ENCODE peak calls at places on chromosomes 12 and 14, in nine cellular contexts. H is OCI-LY7, N is H1, G is upper lobe of left lung, X is ovary, J is keratinocyte, Q is psoas muscle, L is mammary epithelial cell, Y is fibroblast of lung. V is an unnamed sample.

GRCh38 chr12:46439793-46440511 is 67.4 kb upstream of the SLC38A2 start:
- DNase-seq in H (no peak), N (no peak), G (no peak), X (no peak), J (no peak), Q (no peak), L (peak), Y (peak), V (no peak)

GRCh38 chr14:91111443-91111842 is 2.4 kb upstream of the DGLUCY start:
- DNase-seq in H (no peak), N (no peak), G (no peak), X (no peak), J (no peak), Q (no peak), L (peak), Y (no peak), V (no peak)

GRCh38 chr14:31592619-31593018 is 31.4 kb downstream of the NUBPL start:
- DNase-seq in H (no peak), N (no peak), G (no peak), X (no peak), J (no peak), Q (no peak), L (no peak), Y (peak), V (no peak)

GRCh38 chr14:89625208-89625987 is 208.4 kb upstream of the FOXN3 start:
- DNase-seq in H (no peak), N (no peak), G (peak), X (peak), J (no peak), Q (peak), L (no peak), Y (peak), V (no peak)

GRCh38 chr14:68468437-68469207 is 324.2 kb downstream of the ZFP36L1 start:
- DNase-seq in H (no peak), N (no peak), G (no peak), X (no peak), J (peak), Q (no peak), L (peak), Y (peak), V (no peak)

GRCh38 chr14:73773441-73774243 is 59.5 kb upstream of the PNMA1 start:
- DNase-seq in H (peak), N (no peak), G (no peak), X (peak), J (no peak), Q (no peak), L (no peak), Y (no peak), V (no peak)

GRCh38 chr14:33848706-33849454 is 102.0 kb downstream of the EGLN3 start:
- DNase-seq in H (peak), N (peak), G (no peak), X (no peak), J (no peak), Q (peak), L (peak), Y (peak), V (peak)

GRCh38 chr12:1925125-1925963 is 6.9 kb upstream of the CACNA2D4 start:
- DNase-seq in H (no peak), N (peak), G (no peak), X (no peak), J (no peak), Q (no peak), L (no peak), Y (no peak), V (peak)

GRCh38 chr14:49882826-49883694 is 9.8 kb upstream of the ARF6 start:
- DNase-seq in H (no peak), N (peak), G (no peak), X (no peak), J (no peak), Q (no peak), L (peak), Y (peak), V (no peak)

GRCh38 chr12:124686001-124686884 is 118.8 kb upstream of the NCOR2 start:
- DNase-seq in H (no peak), N (no peak), G (no peak), X (peak), J (peak), Q (no peak), L (peak), Y (peak), V (no peak)

GRCh38 chr14:64688028-64688427 is 16.2 kb upstream of the PLEKHG3 start:
- DNase-seq in H (no peak), N (no peak), G (no peak), X (no peak), J (no peak), Q (no peak), L (no peak), Y (no peak), V (no peak)

GRCh38 chr14:94689985-94690400 is 77.8 kb downstream of the SERPINA3 start:
- DNase-seq in H (no peak), N (no peak), G (no peak), X (no peak), J (no peak), Q (no peak), L (no peak), Y (no peak), V (no peak)

GRCh38 chr12:88408828-88409227 is 171.4 kb downstream of the KITLG start:
- DNase-seq in H (no peak), N (no peak), G (no peak), X (no peak), J (no peak), Q (no peak), L (peak), Y (no peak), V (no peak)

GRCh38 chr12:111041091-111041490 is 120.7 kb upstream of the MYL2 start:
- DNase-seq in H (no peak), N (no peak), G (no peak), X (no peak), J (no peak), Q (no peak), L (no peak), Y (no peak), V (no peak)
- H3K27ac ChIP-seq in H (no peak), N (no peak), G (no peak), X (no peak), J (no peak), Q (no peak), L (no peak), Y (no peak), V (no peak)

GRCh38 chr12:75207338-75208083 is 2.1 kb downstream of the KCNC2 start:
- DNase-seq in H (no peak), N (no peak), G (peak), X (no peak), J (no peak), Q (no peak), L (no peak), Y (no peak), V (no peak)

GRCh38 chr12:75209782-75210138 is at the start of gene KCNC2:
- DNase-seq in H (no peak), N (no peak), G (no peak), X (no peak), J (no peak), Q (no peak), L (no peak), Y (no peak), V (no peak)

GRCh38 chr12:75205556-75205955 is 4.1 kb downstream of the KCNC2 start:
- DNase-seq in H (no peak), N (no peak), G (no peak), X (no peak), J (no peak), Q (no peak), L (peak), Y (no peak), V (no peak)

GRCh38 chr12:75212072-75212471 is 2.4 kb upstream of the KCNC2 start:
- DNase-seq in H (no peak), N (no peak), G (no peak), X (no peak), J (no peak), Q (no peak), L (no peak), Y (peak), V (no peak)

DNA sequence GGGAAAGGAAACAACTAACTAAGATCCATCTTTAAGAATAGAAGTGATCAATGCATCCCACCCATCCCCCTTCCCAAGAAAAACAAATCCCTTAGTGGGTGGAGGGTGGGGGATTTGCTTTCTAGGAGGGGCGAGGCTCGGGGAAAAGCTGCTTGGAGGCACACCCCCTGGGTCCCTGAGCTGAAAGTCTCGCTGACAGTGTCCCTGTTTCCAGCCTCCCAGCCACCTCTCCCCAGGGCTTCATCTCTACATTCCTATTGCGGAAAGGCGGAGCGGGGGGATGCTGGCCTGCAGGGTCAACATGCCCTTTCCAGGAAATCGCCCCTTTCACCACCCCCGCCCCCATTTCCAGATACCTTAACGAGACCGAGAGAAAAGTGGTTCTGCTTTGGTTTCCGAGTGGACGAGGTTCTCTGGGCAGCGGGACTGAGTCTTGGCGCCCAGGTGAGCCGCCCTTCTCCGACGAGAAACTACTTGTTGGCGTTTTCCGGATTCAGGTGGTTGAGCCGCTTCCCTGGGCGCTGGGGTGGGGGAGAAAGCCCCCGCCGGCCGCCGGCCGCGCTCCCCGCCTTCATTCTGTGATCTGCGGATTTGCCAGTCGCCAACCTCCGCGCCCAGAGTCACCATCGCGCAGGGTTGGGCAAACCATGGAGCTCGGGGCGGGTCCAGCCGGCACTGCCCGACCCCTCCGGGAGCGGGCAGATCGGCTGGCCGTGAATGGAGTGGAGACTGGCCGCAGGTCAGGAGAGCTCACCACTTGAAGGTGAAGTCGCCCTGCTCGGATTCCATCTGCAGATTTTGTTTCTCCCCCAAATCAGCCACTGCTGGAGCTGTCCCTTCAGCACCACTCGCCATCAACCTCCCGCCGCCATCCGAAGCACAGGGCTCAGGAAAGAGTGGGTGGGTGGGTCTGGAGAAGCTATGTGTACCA is 523 bp downstream of the KCNC2 start:
- DNase-seq in H (no peak), N (peak), G (peak), X (no peak), J (no peak), Q (no peak), L (peak), Y (peak), V (peak)
- H3K4me3 ChIP-seq in H (no peak), N (peak), G (no peak), X (no peak), J (no peak), Q (no peak), L (peak), Y (no peak), V (peak)

DNA sequence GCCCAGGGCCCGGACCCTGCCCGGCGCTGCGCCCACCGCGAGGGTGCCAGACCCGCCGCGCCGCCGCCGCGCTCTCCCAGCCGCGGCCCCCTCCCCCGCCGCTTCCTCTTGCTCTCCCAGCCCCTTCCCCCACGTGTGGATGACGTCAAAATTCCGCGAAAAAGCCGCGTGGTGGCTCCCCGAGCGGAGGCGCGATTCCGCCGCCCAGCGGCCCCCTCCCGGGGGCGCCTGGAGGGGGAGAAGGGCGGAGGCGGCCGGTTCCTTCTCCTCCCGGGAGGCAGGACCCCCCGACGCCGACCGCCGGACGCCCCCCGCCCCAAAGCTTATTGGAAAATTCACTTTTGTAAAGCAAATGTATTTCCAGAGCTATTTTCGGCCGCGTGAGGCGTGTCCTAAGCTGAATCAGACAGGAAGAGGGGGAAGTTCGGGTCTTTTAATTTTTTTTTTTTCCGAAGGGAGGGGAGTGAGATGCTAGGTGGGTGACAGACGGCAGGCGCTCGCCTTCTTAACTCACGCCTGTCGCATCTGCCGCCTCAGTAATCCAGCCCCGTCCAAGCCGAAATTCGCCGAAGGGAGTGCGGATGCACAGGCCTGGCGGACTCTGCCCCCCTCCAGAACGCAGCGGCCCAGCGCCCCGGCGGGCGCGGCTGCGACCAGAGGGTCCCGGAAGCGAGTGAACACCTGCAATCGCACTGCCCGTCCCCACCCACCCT is 4.1 kb upstream of the CCND2 start:
- DNase-seq in H (peak), N (peak), G (peak), X (peak), J (no peak), Q (peak), L (peak), Y (peak), V (peak)
- TF ChIP-seq CTCF in H (peak), N (no peak), G (no peak), X (no peak), J (peak), Q (no peak), L (no peak), Y (no peak), V (no peak)

GRCh38 chr12:52552681-52553195 is at the start of gene KRT71:
- DNase-seq in H (no peak), N (no peak), G (no peak), X (no peak), J (no peak), Q (peak), L (no peak), Y (no peak), V (no peak)
- H3K27ac ChIP-seq in H (no peak), N (no peak), G (no peak), X (no peak), J (no peak), Q (no peak), L (no peak), Y (no peak), V (no peak)

DNA sequence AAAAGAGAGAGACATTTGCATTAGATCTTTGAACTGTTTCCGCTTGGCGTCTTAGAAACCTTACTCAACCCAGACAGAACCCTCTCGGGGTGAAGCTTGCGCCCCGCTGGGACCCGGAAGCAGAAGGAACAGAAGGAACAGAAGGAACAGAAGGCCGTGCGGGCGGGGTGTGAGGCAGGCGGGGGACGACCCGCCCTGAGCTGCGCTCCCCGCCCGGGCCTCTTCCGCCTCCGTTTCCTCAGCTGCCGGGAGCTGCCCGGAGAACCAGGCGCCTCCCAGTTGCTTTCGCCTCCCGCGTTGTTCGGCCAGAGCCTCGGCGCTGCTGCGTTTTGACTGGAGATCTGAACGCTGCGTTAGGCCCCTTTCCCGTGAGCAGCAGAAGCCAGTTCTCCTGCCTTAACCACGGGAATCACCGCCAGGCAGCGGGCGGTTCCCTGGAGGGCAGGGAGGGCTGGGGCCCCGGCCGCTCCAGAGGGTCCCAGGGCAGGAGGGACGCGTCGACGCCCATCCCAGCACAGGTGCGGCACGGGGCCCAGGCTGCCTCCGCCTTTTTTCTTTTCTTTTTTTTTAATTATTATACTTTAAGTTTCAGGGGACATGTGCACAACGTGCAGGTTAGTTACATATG is 19.3 kb upstream of the MMP17 start:
- DNase-seq in H (peak), N (no peak), G (peak), X (no peak), J (no peak), Q (peak), L (no peak), Y (no peak), V (no peak)
- H3K4me3 ChIP-seq in H (peak), N (no peak), G (no peak), X (no peak), J (peak), Q (no peak), L (peak), Y (no peak), V (peak)

V was measured in dorsolateral prefrontal cortex.